ENCODE peak calls at places on chromosomes 6 and 20, in eight cellular contexts. One of them, this sample, is unnamed. For H3K27me3, the result is how much of the 10 kb centered on the place peaks cover.

GRCh38 chr6:141562181-141562800 is 570.4 kb upstream of the GJE1 start:
- DNase-seq in neural progenitor cell: peak
- DNase-seq in HCT116: no peak
- DNase-seq in GM23248: peak
- DNase-seq in GM23338: peak
- DNase-seq in PC-3: peak
- DNase-seq in SK-N-SH: peak
- DNase-seq in MM.1S: no peak
- DNase-seq in this sample: peak

GRCh38 chr20:19047040-19047950 is 165.1 kb upstream of the SLC24A3 start:
- DNase-seq in neural progenitor cell: no peak
- DNase-seq in HCT116: no peak
- DNase-seq in GM23248: peak
- DNase-seq in GM23338: no peak
- DNase-seq in PC-3: peak
- DNase-seq in SK-N-SH: no peak
- DNase-seq in MM.1S: no peak
- DNase-seq in this sample: peak

GRCh38 chr6:25014806-25015560 is 79.2 kb upstream of the RIPOR2 start:
- DNase-seq in neural progenitor cell: no peak
- DNase-seq in HCT116: no peak
- DNase-seq in GM23248: peak
- DNase-seq in GM23338: peak
- DNase-seq in PC-3: no peak
- DNase-seq in SK-N-SH: peak
- DNase-seq in MM.1S: no peak
- DNase-seq in this sample: peak

GRCh38 chr6:42084889-42085288 is 34.6 kb downstream of the TAF8 start:
- DNase-seq in neural progenitor cell: no peak
- DNase-seq in HCT116: no peak
- DNase-seq in GM23248: no peak
- DNase-seq in GM23338: no peak
- DNase-seq in PC-3: peak
- DNase-seq in SK-N-SH: no peak
- DNase-seq in MM.1S: no peak
- DNase-seq in this sample: no peak

GRCh38 chr6:123418101-123418500 is 218.6 kb downstream of the TRDN start:
- DNase-seq in neural progenitor cell: no peak
- DNase-seq in HCT116: no peak
- DNase-seq in GM23248: no peak
- DNase-seq in GM23338: no peak
- DNase-seq in PC-3: no peak
- DNase-seq in SK-N-SH: no peak
- DNase-seq in MM.1S: no peak
- DNase-seq in this sample: peak

GRCh38 chr6:134097114-134097707 is 44.8 kb upstream of the SLC2A12 start:
- DNase-seq in neural progenitor cell: peak
- DNase-seq in HCT116: peak
- DNase-seq in GM23248: peak
- DNase-seq in GM23338: peak
- DNase-seq in PC-3: peak
- DNase-seq in SK-N-SH: peak
- DNase-seq in MM.1S: peak
- DNase-seq in this sample: peak

GRCh38 chr6:133817460-133818047 is 71.4 kb upstream of the TCF21 start:
- DNase-seq in neural progenitor cell: peak
- DNase-seq in HCT116: peak
- DNase-seq in GM23248: no peak
- DNase-seq in GM23338: peak
- DNase-seq in PC-3: peak
- DNase-seq in SK-N-SH: peak
- DNase-seq in MM.1S: peak
- DNase-seq in this sample: peak

GRCh38 chr20:7692478-7692877 is 247.8 kb downstream of the HAO1 start:
- DNase-seq in neural progenitor cell: no peak
- DNase-seq in HCT116: no peak
- DNase-seq in GM23248: no peak
- DNase-seq in GM23338: no peak
- DNase-seq in PC-3: peak
- DNase-seq in SK-N-SH: no peak
- DNase-seq in MM.1S: no peak
- DNase-seq in this sample: no peak

GRCh38 chr20:59645761-59646171 is 41.4 kb downstream of the PHACTR3 start:
- DNase-seq in neural progenitor cell: no peak
- DNase-seq in HCT116: no peak
- DNase-seq in GM23248: peak
- DNase-seq in GM23338: no peak
- DNase-seq in PC-3: peak
- DNase-seq in SK-N-SH: no peak
- DNase-seq in MM.1S: no peak
- DNase-seq in this sample: no peak

GRCh38 chr6:161066511-161066910 is 74.9 kb downstream of the MAP3K4 start:
- DNase-seq in neural progenitor cell: no peak
- DNase-seq in HCT116: no peak
- DNase-seq in GM23248: peak
- DNase-seq in GM23338: peak
- DNase-seq in PC-3: no peak
- DNase-seq in SK-N-SH: no peak
- DNase-seq in MM.1S: no peak
- DNase-seq in this sample: no peak

GRCh38 chr20:50189681-50190250 is 864 bp upstream of the CEBPB start:
- DNase-seq in neural progenitor cell: peak
- DNase-seq in HCT116: no peak
- DNase-seq in GM23248: peak
- DNase-seq in GM23338: peak
- DNase-seq in PC-3: peak
- DNase-seq in SK-N-SH: no peak
- DNase-seq in MM.1S: peak
- DNase-seq in this sample: peak

GRCh38 chr20:17059465-17059864 is 167.4 kb upstream of the PCSK2 start:
- DNase-seq in neural progenitor cell: no peak
- DNase-seq in HCT116: peak
- DNase-seq in GM23248: peak
- DNase-seq in GM23338: no peak
- DNase-seq in PC-3: peak
- DNase-seq in SK-N-SH: no peak
- DNase-seq in MM.1S: no peak
- DNase-seq in this sample: no peak

GRCh38 chr6:156057869-156058268 is 602.2 kb upstream of the NOX3 start:
- DNase-seq in neural progenitor cell: no peak
- DNase-seq in HCT116: no peak
- DNase-seq in GM23248: no peak
- DNase-seq in GM23338: no peak
- DNase-seq in PC-3: no peak
- DNase-seq in SK-N-SH: no peak
- DNase-seq in MM.1S: no peak
- DNase-seq in this sample: no peak

GRCh38 chr6:37092851-37093727 is 76.9 kb upstream of the PIM1 start:
- DNase-seq in neural progenitor cell: no peak
- DNase-seq in HCT116: no peak
- DNase-seq in GM23248: peak
- DNase-seq in GM23338: no peak
- DNase-seq in PC-3: no peak
- DNase-seq in SK-N-SH: no peak
- DNase-seq in MM.1S: no peak
- DNase-seq in this sample: no peak
- TF ChIP-seq EZH2phosphoT487 in neural progenitor cell: no peak
- TF ChIP-seq EZH2phosphoT487 in HCT116: no peak
- TF ChIP-seq EZH2phosphoT487 in GM23248: no peak
- TF ChIP-seq EZH2phosphoT487 in GM23338: no peak
- TF ChIP-seq EZH2phosphoT487 in PC-3: no peak
- TF ChIP-seq EZH2phosphoT487 in SK-N-SH: no peak
- TF ChIP-seq EZH2phosphoT487 in MM.1S: no peak
- TF ChIP-seq EZH2phosphoT487 in this sample: no peak

GRCh38 chr20:46023148-46023484 is 5.9 kb upstream of the SLC12A5 start:
- DNase-seq in neural progenitor cell: no peak
- DNase-seq in HCT116: no peak
- DNase-seq in GM23248: no peak
- DNase-seq in GM23338: no peak
- DNase-seq in PC-3: no peak
- DNase-seq in SK-N-SH: no peak
- DNase-seq in MM.1S: no peak
- DNase-seq in this sample: no peak
- H3K27me3 ChIP-seq in neural progenitor cell: half or more
- H3K27me3 ChIP-seq in HCT116: under half
- H3K27me3 ChIP-seq in GM23248: under half
- H3K27me3 ChIP-seq in GM23338: half or more
- H3K27me3 ChIP-seq in PC-3: under half
- H3K27me3 ChIP-seq in SK-N-SH: under half
- H3K27me3 ChIP-seq in MM.1S: under half
- H3K27me3 ChIP-seq in this sample: half or more

DNA sequence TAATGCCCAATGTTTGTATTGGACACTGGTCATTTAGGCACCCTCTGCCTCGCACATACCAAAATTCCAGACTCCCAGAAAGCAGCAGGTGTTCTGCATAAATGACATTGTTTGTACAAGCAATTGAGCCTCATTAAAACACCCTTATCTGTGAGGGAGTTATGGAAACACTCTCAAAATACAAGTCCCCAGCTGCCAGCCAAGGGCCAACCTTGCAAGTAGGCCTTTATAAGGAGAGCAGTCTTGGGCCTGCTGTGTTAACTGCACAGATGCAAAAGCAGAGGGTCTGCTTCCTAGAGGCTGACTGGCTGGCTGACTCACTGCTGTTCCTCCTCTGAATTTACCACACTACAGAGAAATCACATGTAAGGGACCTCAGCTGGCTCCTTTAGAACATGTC is 150.4 kb upstream of the HMGN3 start:
- DNase-seq in neural progenitor cell: peak
- DNase-seq in HCT116: no peak
- DNase-seq in GM23248: no peak
- DNase-seq in GM23338: no peak
- DNase-seq in PC-3: peak
- DNase-seq in SK-N-SH: no peak
- DNase-seq in MM.1S: no peak
- DNase-seq in this sample: no peak
- TF ChIP-seq EZH2phosphoT487 in neural progenitor cell: no peak
- TF ChIP-seq EZH2phosphoT487 in HCT116: no peak
- TF ChIP-seq EZH2phosphoT487 in GM23248: no peak
- TF ChIP-seq EZH2phosphoT487 in GM23338: no peak
- TF ChIP-seq EZH2phosphoT487 in PC-3: no peak
- TF ChIP-seq EZH2phosphoT487 in SK-N-SH: no peak
- TF ChIP-seq EZH2phosphoT487 in MM.1S: no peak
- TF ChIP-seq EZH2phosphoT487 in this sample: no peak

GRCh38 chr20:51542894-51543788 is 622 bp upstream of the NFATC2 start:
- DNase-seq in neural progenitor cell: no peak
- DNase-seq in HCT116: no peak
- DNase-seq in GM23248: no peak
- DNase-seq in GM23338: no peak
- DNase-seq in PC-3: no peak
- DNase-seq in SK-N-SH: no peak
- DNase-seq in MM.1S: no peak
- DNase-seq in this sample: no peak

GRCh38 chr20:51545515-51545914 is 3.0 kb upstream of the NFATC2 start:
- DNase-seq in neural progenitor cell: no peak
- DNase-seq in HCT116: no peak
- DNase-seq in GM23248: no peak
- DNase-seq in GM23338: no peak
- DNase-seq in PC-3: no peak
- DNase-seq in SK-N-SH: no peak
- DNase-seq in MM.1S: no peak
- DNase-seq in this sample: no peak

GRCh38 chr20:51549474-51549873 is 7.0 kb upstream of the NFATC2 start:
- DNase-seq in neural progenitor cell: no peak
- DNase-seq in HCT116: no peak
- DNase-seq in GM23248: no peak
- DNase-seq in GM23338: no peak
- DNase-seq in PC-3: no peak
- DNase-seq in SK-N-SH: no peak
- DNase-seq in MM.1S: no peak
- DNase-seq in this sample: no peak

GRCh38 chr20:51551186-51551585 is 8.7 kb upstream of the NFATC2 start:
- DNase-seq in neural progenitor cell: no peak
- DNase-seq in HCT116: no peak
- DNase-seq in GM23248: no peak
- DNase-seq in GM23338: no peak
- DNase-seq in PC-3: peak
- DNase-seq in SK-N-SH: no peak
- DNase-seq in MM.1S: no peak
- DNase-seq in this sample: no peak

DNA sequence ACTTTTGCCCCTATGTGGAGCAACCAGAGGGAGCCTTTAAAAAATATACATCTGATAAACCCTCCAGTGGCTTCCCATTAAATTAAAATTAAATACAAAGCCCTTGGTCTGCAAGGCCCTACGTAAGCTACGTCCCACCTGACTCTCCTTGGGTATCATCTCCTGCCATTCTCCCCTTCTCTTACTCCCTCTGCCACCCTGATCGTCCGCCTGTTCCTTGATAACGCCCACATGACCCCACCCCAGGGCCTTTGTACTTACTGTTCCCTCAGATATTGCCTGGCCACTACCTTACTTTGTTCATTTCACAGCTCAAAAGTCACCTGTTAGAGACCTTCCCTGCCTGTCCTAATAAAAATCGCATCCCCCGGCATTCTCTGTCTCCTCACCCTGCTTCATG is 5.4 kb upstream of the NFATC2 start:
- DNase-seq in neural progenitor cell: no peak
- DNase-seq in HCT116: no peak
- DNase-seq in GM23248: no peak
- DNase-seq in GM23338: no peak
- DNase-seq in PC-3: no peak
- DNase-seq in SK-N-SH: no peak
- DNase-seq in MM.1S: no peak
- DNase-seq in this sample: no peak
- H3K27me3 ChIP-seq in neural progenitor cell: half or more
- H3K27me3 ChIP-seq in HCT116: under half
- H3K27me3 ChIP-seq in GM23248: under half
- H3K27me3 ChIP-seq in GM23338: under half
- H3K27me3 ChIP-seq in PC-3: under half
- H3K27me3 ChIP-seq in SK-N-SH: under half
- H3K27me3 ChIP-seq in MM.1S: under half
- H3K27me3 ChIP-seq in this sample: under half

GRCh38 chr6:15948930-15949900 is 179.7 kb upstream of the MYLIP start:
- DNase-seq in neural progenitor cell: no peak
- DNase-seq in HCT116: no peak
- DNase-seq in GM23248: no peak
- DNase-seq in GM23338: peak
- DNase-seq in PC-3: peak
- DNase-seq in SK-N-SH: peak
- DNase-seq in MM.1S: no peak
- DNase-seq in this sample: peak
- TF ChIP-seq EZH2phosphoT487 in neural progenitor cell: no peak
- TF ChIP-seq EZH2phosphoT487 in HCT116: no peak
- TF ChIP-seq EZH2phosphoT487 in GM23248: no peak
- TF ChIP-seq EZH2phosphoT487 in GM23338: no peak
- TF ChIP-seq EZH2phosphoT487 in PC-3: no peak
- TF ChIP-seq EZH2phosphoT487 in SK-N-SH: no peak
- TF ChIP-seq EZH2phosphoT487 in MM.1S: no peak
- TF ChIP-seq EZH2phosphoT487 in this sample: no peak

This sample was measured in hepatocyte.